ENCODE peak calls at places on chromosomes 12 and 14, in eight cellular contexts. A is stomach; F is suprapubic skin; T is astrocyte of the spinal cord; V is H9; W is neural crest cell; M is CD8-positive, alpha-beta T cell; L is uterus. O is an unnamed sample.

GRCh38 chr14:96268426-96269358 is 12.7 kb downstream of the BDKRB1 start:
- DNase-seq in A (no peak), F (peak), T (peak), V (peak), W (no peak), M (no peak), L (peak), O (no peak)

GRCh38 chr12:3250576-3250975 is 173.4 kb downstream of the TSPAN9 start:
- DNase-seq in A (no peak), F (no peak), T (no peak), V (no peak), W (no peak), M (no peak), L (no peak), O (no peak)

GRCh38 chr12:118981285-118982201 is at the start of gene SRRM4:
- DNase-seq in A (peak), F (no peak), T (no peak), V (peak), W (peak), M (no peak), L (no peak), O (peak)

GRCh38 chr12:27463826-27464554 is 17.5 kb downstream of the SMCO2 start:
- DNase-seq in A (no peak), F (no peak), T (no peak), V (no peak), W (no peak), M (no peak), L (peak), O (no peak)

GRCh38 chr14:30223966-30224365 is 296.3 kb upstream of the PRKD1 start:
- DNase-seq in A (peak), F (no peak), T (no peak), V (no peak), W (no peak), M (no peak), L (no peak), O (no peak)

GRCh38 chr12:100141998-100142850 is 450 bp downstream of the BLTP3B start:
- DNase-seq in A (peak), F (no peak), T (no peak), V (peak), W (peak), M (no peak), L (peak), O (no peak)

GRCh38 chr12:63308701-63309100 is 157.7 kb upstream of the AVPR1A start:
- DNase-seq in A (no peak), F (no peak), T (peak), V (no peak), W (no peak), M (no peak), L (no peak), O (no peak)

GRCh38 chr14:53493310-53493709 is 340.2 kb upstream of the DDHD1 start:
- DNase-seq in A (no peak), F (no peak), T (no peak), V (no peak), W (no peak), M (no peak), L (no peak), O (no peak)

GRCh38 chr12:9702239-9702638 is 30.7 kb downstream of the CLECL1 start:
- DNase-seq in A (no peak), F (no peak), T (no peak), V (no peak), W (no peak), M (peak), L (no peak), O (no peak)

GRCh38 chr12:22538336-22538735 is 6.0 kb downstream of the C2CD5 start:
- DNase-seq in A (no peak), F (no peak), T (no peak), V (no peak), W (no peak), M (no peak), L (no peak), O (no peak)

GRCh38 chr14:50560929-50561280 is 960 bp downstream of the ATL1 start:
- DNase-seq in A (peak), F (peak), T (peak), V (peak), W (peak), M (peak), L (peak), O (no peak)

GRCh38 chr12:88836156-88836555 is 255.9 kb upstream of the KITLG start:
- DNase-seq in A (no peak), F (no peak), T (no peak), V (no peak), W (no peak), M (no peak), L (no peak), O (no peak)

GRCh38 chr12:52952082-52952801 is 3.3 kb downstream of the KRT18 start:
- DNase-seq in A (peak), F (no peak), T (no peak), V (no peak), W (no peak), M (no peak), L (no peak), O (no peak)

GRCh38 chr12:19430988-19431387 is 8.3 kb upstream of the AEBP2 start:
- DNase-seq in A (no peak), F (no peak), T (no peak), V (no peak), W (no peak), M (no peak), L (no peak), O (no peak)

GRCh38 chr12:42482086-42482819 is 107.3 kb downstream of the PRICKLE1 start:
- DNase-seq in A (peak), F (no peak), T (peak), V (peak), W (no peak), M (no peak), L (peak), O (no peak)

GRCh38 chr12:109621271-109621671 is 47.7 kb downstream of the MVK start:
- DNase-seq in A (no peak), F (no peak), T (no peak), V (no peak), W (no peak), M (no peak), L (no peak), O (no peak)

GRCh38 chr14:38074754-38075153 is 132.9 kb upstream of the SSTR1 start:
- DNase-seq in A (no peak), F (no peak), T (no peak), V (no peak), W (no peak), M (peak), L (no peak), O (no peak)

GRCh38 chr14:20446889-20447288 is 7.7 kb downstream of the OSGEP start:
- DNase-seq in A (no peak), F (no peak), T (no peak), V (no peak), W (no peak), M (no peak), L (no peak), O (no peak)

GRCh38 chr14:28770574-28770973 is 4.0 kb downstream of the FOXG1 start:
- DNase-seq in A (no peak), F (no peak), T (no peak), V (no peak), W (no peak), M (no peak), L (no peak), O (no peak)
- TF ChIP-seq CTCF in A (no peak), F (no peak), T (no peak), V (no peak), W (no peak), M (no peak), L (no peak), O (no peak)

GRCh38 chr12:112468041-112468440 is 49.3 kb downstream of the PTPN11 start:
- DNase-seq in A (no peak), F (no peak), T (no peak), V (no peak), W (no peak), M (no peak), L (no peak), O (no peak)

GRCh38 chr12:112473056-112473455 is 54.3 kb downstream of the PTPN11 start:
- DNase-seq in A (no peak), F (no peak), T (no peak), V (no peak), W (no peak), M (no peak), L (no peak), O (no peak)
- TF ChIP-seq CTCF in A (no peak), F (no peak), T (peak), V (peak), W (peak), M (no peak), L (no peak), O (no peak)

DNA sequence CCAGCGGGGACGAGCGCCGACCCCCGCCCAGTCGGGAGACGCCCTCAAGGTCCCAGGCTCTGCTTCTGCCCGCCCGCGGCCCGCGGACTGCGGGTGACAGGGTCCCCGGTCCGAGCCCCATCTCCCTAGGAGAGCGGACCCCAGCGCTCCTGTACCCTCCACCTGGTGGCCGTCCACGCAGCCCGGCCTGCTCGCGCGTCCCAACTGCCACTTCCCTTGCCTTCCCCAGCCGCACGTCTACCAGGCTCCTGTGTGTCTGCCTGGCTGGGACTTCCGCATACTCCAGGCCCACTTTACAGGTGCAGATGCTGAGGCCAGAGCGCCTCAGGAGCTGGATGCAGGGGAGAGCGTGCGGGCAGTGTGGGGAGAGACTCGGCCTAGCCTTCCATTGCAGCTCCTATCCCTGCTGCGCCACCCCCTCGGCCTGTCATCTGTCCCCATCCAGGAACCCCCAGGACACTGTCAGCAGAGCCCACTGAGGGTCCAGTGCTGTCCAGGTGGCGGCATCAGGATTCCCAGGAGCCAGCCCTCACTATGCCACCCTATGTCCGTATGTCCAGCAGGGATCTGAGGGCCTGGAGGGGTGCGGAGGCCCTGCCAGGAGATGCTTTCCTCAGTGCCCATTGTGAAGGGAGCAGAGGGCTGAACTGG is 8.0 kb upstream of the ANKRD9 start:
- DNase-seq in A (no peak), F (peak), T (no peak), V (peak), W (peak), M (no peak), L (no peak), O (no peak)
- TF ChIP-seq CTCF in A (no peak), F (no peak), T (no peak), V (no peak), W (no peak), M (no peak), L (no peak), O (no peak)

GRCh38 chr14:63438065-63438757 is 105.0 kb downstream of the PPP2R5E start:
- DNase-seq in A (peak), F (no peak), T (peak), V (no peak), W (no peak), M (no peak), L (peak), O (no peak)
- TF ChIP-seq CTCF in A (no peak), F (no peak), T (peak), V (peak), W (peak), M (peak), L (no peak), O (peak)

DNA sequence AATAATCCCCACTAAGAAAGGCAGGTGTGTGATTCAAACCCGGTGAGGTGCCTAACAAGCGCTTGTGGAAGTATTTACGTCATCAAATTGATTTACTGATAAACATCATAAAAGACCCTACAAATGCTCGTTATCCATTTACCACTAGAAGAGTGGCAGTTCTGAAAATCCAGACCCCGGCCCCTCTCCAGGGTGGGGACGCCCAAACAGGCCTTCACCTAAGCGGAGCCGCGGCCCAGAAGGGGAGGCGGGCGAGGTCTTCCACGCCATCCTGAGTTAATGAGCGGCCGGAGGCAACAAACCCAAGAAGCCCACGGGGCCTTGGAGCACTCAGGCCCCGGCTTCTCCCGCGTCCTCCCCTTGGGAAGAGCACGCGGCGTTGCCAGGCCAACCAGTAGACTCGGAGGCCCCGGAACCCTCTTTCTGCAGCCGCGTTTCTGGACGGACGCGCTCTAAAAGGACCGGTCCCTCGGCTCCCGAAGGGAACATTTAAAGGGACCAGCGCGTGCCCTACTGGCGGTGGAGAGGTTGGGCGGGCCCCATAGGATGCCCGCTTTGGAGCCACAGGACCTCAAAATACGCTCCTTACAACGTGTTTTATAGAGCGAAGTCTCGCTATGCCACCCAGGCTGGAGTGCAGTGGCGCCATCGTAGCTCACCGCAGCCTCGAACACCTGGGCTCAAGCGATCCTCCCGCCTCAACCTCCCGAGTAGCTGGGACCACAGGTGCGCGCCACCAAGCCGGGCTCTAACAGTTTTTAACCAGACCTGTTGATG is 3.5 kb downstream of the PTPN21 start:
- DNase-seq in A (peak), F (peak), T (peak), V (peak), W (peak), M (peak), L (peak), O (peak)
- TF ChIP-seq CTCF in A (peak), F (no peak), T (peak), V (peak), W (peak), M (no peak), L (peak), O (peak)

GRCh38 chr12:66036317-66036716 is 94.2 kb downstream of the LLPH start:
- DNase-seq in A (no peak), F (no peak), T (peak), V (no peak), W (no peak), M (no peak), L (peak), O (no peak)
- TF ChIP-seq CTCF in A (no peak), F (no peak), T (no peak), V (no peak), W (no peak), M (no peak), L (no peak), O (no peak)

GRCh38 chr14:31326111-31326510 is 94.2 kb downstream of the HEATR5A start:
- DNase-seq in A (no peak), F (no peak), T (peak), V (no peak), W (no peak), M (no peak), L (no peak), O (no peak)
- TF ChIP-seq CTCF in A (no peak), F (no peak), T (no peak), V (no peak), W (no peak), M (no peak), L (no peak), O (peak)

GRCh38 chr14:85528080-85528881 is 1.7 kb upstream of the FLRT2 start:
- DNase-seq in A (peak), F (no peak), T (peak), V (peak), W (peak), M (no peak), L (no peak), O (no peak)
- TF ChIP-seq CTCF in A (peak), F (peak), T (peak), V (peak), W (peak), M (no peak), L (peak), O (peak)

GRCh38 chr14:64937821-64938193 is 4.7 kb downstream of the GPX2 start:
- DNase-seq in A (no peak), F (no peak), T (peak), V (no peak), W (no peak), M (no peak), L (no peak), O (no peak)
- TF ChIP-seq CTCF in A (peak), F (no peak), T (peak), V (peak), W (peak), M (no peak), L (peak), O (peak)

DNA sequence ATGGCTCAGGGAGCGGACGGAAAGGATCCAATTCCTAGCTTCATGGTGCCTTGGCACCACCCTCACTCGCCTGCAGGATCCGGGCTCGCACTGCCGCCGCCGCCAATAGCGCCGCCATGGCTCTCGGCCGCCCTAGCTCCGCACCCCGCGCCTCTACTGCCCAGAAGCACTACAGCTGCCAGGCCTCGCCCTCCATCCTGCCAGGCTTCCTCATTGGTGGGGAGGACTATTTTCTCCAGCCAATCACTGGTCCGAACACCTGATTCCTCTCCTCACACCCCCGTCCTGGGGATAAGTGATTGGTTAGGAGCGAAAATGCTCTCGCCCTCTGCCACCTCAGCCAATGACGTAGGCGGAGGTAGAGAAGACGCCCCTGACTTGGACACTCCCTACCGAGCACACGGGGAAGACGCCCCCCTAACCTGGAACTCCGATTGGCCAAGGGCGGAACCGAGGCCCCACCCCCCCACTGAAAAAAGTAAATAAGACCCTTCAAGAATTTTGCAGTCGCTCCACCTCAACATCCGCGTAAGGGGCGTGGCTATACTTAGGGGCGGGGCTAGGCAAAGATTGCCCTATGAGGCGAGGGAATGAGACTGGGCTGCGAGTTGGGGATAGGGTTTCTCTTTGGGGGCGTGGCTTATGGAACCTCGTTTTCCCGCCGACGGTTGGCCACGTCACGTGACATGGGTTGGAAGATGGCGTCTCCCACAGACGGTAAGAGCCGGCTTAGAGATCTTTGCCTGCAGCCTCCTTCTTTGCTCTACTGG is at the start of the genes ALDH6A1 and LIN52:
- DNase-seq in A (peak), F (peak), T (peak), V (peak), W (peak), M (peak), L (peak), O (peak)
- TF ChIP-seq CTCF in A (peak), F (no peak), T (no peak), V (peak), W (no peak), M (no peak), L (no peak), O (no peak)

O was measured in D721Med.